ENCODE peak calls at places on chromosomes 13 and 19, in five cellular contexts. O is PC-3, W is cardiac fibroblast, A is heart left ventricle, R is transverse colon. P is an unnamed sample.

GRCh38 chr19:49427855-49428546 is 2.8 kb downstream of the GFY start:
- DNase-seq in O (peak), W (no peak), A (no peak), R (no peak), P (no peak)

GRCh38 chr13:41061914-41062837 is 867 bp downstream of the WBP4 start:
- DNase-seq in O (peak), W (peak), A (no peak), R (no peak), P (peak)

GRCh38 chr13:21310220-21310619 is 133.8 kb downstream of the MRPL57 start:
- DNase-seq in O (peak), W (no peak), A (no peak), R (no peak), P (peak)

GRCh38 chr13:50650936-50651638 is 192.4 kb downstream of the DLEU7 start:
- DNase-seq in O (no peak), W (peak), A (no peak), R (no peak), P (peak)

GRCh38 chr13:99984463-99985242 is 3.1 kb downstream of the ZIC2 start:
- DNase-seq in O (no peak), W (no peak), A (no peak), R (no peak), P (no peak)

GRCh38 chr13:80923907-80924306 is 583.0 kb upstream of the SPRY2 start:
- DNase-seq in O (no peak), W (peak), A (no peak), R (no peak), P (peak)

GRCh38 chr13:104011505-104012270 is 945.5 kb upstream of the SLC10A2 start:
- DNase-seq in O (peak), W (no peak), A (no peak), R (no peak), P (no peak)

GRCh38 chr19:52444506-52444905 is 8.8 kb upstream of the ZNF578 start:
- DNase-seq in O (no peak), W (no peak), A (no peak), R (no peak), P (no peak)

GRCh38 chr19:38728752-38729541 is 15.3 kb downstream of the CAPN12 start:
- DNase-seq in O (no peak), W (no peak), A (peak), R (no peak), P (no peak)

GRCh38 chr13:44489751-44490150 is 86.4 kb downstream of the TSC22D1 start:
- DNase-seq in O (no peak), W (no peak), A (no peak), R (no peak), P (no peak)

GRCh38 chr13:42215578-42216421 is 56.2 kb upstream of the AKAP11 start:
- DNase-seq in O (peak), W (peak), A (no peak), R (no peak), P (peak)

GRCh38 chr13:95858286-95859075 is 181.5 kb downstream of the DNAJC3 start:
- DNase-seq in O (peak), W (peak), A (no peak), R (no peak), P (peak)

GRCh38 chr19:48835734-48836088 is 580 bp downstream of the HSD17B14 start:
- DNase-seq in O (peak), W (peak), A (peak), R (peak), P (peak)

GRCh38 chr19:49114630-49115363 is 627 bp downstream of the LIN7B start:
- DNase-seq in O (no peak), W (peak), A (peak), R (peak), P (peak)

GRCh38 chr13:44307255-44307654 is 66.4 kb upstream of the SERP2 start:
- DNase-seq in O (peak), W (peak), A (no peak), R (no peak), P (no peak)

GRCh38 chr19:2887391-2887914 is 13.3 kb upstream of the ZNF57 start:
- DNase-seq in O (peak), W (peak), A (no peak), R (no peak), P (peak)

GRCh38 chr13:106322628-106323027 is 212.8 kb downstream of the EFNB2 start:
- DNase-seq in O (no peak), W (no peak), A (no peak), R (no peak), P (no peak)

GRCh38 chr19:737591-738093 is 13.3 kb upstream of the MISP start:
- DNase-seq in O (peak), W (peak), A (no peak), R (peak), P (no peak)

GRCh38 chr13:95234242-95234641 is 67.0 kb downstream of the ABCC4 start:
- DNase-seq in O (no peak), W (no peak), A (no peak), R (no peak), P (no peak)

GRCh38 chr13:40070357-40070756 is 414.9 kb downstream of the COG6 start:
- DNase-seq in O (no peak), W (no peak), A (no peak), R (no peak), P (no peak)

GRCh38 chr19:1261512-1261862 is 7.6 kb upstream of the CIRBP start:
- DNase-seq in O (no peak), W (no peak), A (no peak), R (peak), P (peak)

GRCh38 chr19:39151209-39151608 is 25.6 kb downstream of the PAK4 start:
- DNase-seq in O (no peak), W (no peak), A (no peak), R (no peak), P (no peak)

GRCh38 chr13:79770056-79770455 is 289.1 kb downstream of the NDFIP2 start:
- DNase-seq in O (no peak), W (no peak), A (no peak), R (no peak), P (no peak)

GRCh38 chr13:112910016-112910415 is 59.0 kb upstream of the MCF2L start:
- DNase-seq in O (no peak), W (no peak), A (no peak), R (no peak), P (no peak)

GRCh38 chr13:74204606-74205312 is 70.6 kb upstream of the KLF12 start:
- DNase-seq in O (no peak), W (peak), A (no peak), R (no peak), P (no peak)

GRCh38 chr19:10290876-10291553 is 1.3 kb downstream of the ICAM5 start:
- DNase-seq in O (peak), W (peak), A (peak), R (peak), P (peak)

GRCh38 chr13:80341771-80342271 is 895 bp upstream of the SPRY2 start:
- DNase-seq in O (peak), W (peak), A (peak), R (peak), P (no peak)

GRCh38 chr13:107370036-107370785 is 802.3 kb upstream of the ARGLU1 start:
- DNase-seq in O (peak), W (peak), A (no peak), R (no peak), P (no peak)

GRCh38 chr13:97583884-97584497 is 150.0 kb downstream of the RAP2A start:
- DNase-seq in O (no peak), W (no peak), A (no peak), R (no peak), P (no peak)

GRCh38 chr19:14507704-14508246 is 10.4 kb downstream of the DNAJB1 start:
- DNase-seq in O (peak), W (peak), A (no peak), R (no peak), P (peak)

GRCh38 chr19:49217382-49217781 is 59.8 kb downstream of the TRPM4 start:
- DNase-seq in O (no peak), W (peak), A (no peak), R (no peak), P (peak)

GRCh38 chr13:108155185-108156106 is 59.9 kb downstream of the LIG4 start:
- DNase-seq in O (peak), W (peak), A (no peak), R (peak), P (peak)

GRCh38 chr19:3061214-3062161 is 807 bp downstream of the TLE5 start:
- DNase-seq in O (no peak), W (peak), A (peak), R (peak), P (no peak)

GRCh38 chr19:44304659-44305193 is at the start of gene ZNF235:
- DNase-seq in O (peak), W (peak), A (peak), R (peak), P (peak)

GRCh38 chr19:44303976-44304568 is 753 bp downstream of the ZNF235 start:
- DNase-seq in O (peak), W (no peak), A (no peak), R (peak), P (peak)

GRCh38 chr19:44306283-44306682 is 1.5 kb upstream of the ZNF235 start:
- DNase-seq in O (no peak), W (no peak), A (no peak), R (no peak), P (no peak)

GRCh38 chr19:44305457-44305856 is 632 bp upstream of the ZNF235 start:
- DNase-seq in O (no peak), W (no peak), A (no peak), R (no peak), P (no peak)

DNA sequence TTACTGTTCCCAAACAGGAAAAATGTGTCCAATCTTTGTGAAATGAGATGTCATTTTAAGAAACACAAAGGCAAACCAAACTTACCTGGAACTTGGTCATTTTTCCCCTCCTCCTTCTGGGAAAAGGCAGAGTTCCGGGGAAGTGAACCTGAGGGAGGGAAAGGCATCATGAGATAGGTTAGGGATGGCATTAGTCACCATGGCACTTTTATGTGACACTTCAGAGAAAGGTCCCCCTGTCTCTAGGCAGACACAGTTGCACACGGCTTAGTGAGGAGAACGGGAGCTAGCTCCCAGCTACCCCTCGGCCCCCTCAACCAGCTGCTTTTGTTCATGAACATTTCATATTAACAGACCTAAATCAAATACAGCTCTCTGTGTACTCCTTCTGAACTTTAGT is 1.5 kb downstream of the ZNF235 start:
- DNase-seq in O (peak), W (no peak), A (no peak), R (no peak), P (no peak)
- TF ChIP-seq CTCF in O (no peak), W (no peak), A (no peak), R (no peak), P (no peak)

DNA sequence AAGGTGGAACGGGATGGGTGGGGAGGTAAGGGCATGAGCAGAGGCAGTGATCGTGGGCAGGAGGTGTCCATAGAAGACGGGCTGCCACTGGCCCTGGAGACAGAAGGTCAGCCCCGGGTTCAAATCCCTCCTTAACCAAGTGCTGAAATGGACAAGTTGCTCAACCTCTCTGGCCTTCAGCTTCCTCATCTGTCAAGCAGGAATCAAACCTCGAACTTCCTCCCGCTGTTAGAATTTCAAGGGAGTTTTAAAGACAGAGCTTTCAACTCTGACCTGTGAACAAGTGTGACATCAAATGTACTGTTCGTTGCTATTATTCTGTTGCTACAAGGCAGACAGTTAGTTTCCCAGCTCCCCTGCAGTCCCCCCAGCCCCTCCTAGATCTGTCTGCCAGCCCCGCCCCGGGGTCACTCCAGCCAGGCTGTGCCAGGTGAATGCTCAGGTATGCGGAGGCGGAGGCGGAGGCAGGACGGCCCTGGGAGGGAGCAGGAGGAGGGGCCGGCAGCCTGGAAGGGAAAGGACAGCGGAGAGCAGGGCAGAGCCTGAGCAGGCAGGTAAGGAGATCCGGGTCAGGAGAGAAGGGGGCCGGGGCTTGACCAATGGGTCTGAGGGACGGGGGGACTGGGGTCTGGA is at the start of gene EPS8L1:
- DNase-seq in O (peak), W (no peak), A (peak), R (peak), P (no peak)
- H3K4me3 ChIP-seq in O (peak), W (no peak), A (no peak), R (no peak), P (no peak)

DNA sequence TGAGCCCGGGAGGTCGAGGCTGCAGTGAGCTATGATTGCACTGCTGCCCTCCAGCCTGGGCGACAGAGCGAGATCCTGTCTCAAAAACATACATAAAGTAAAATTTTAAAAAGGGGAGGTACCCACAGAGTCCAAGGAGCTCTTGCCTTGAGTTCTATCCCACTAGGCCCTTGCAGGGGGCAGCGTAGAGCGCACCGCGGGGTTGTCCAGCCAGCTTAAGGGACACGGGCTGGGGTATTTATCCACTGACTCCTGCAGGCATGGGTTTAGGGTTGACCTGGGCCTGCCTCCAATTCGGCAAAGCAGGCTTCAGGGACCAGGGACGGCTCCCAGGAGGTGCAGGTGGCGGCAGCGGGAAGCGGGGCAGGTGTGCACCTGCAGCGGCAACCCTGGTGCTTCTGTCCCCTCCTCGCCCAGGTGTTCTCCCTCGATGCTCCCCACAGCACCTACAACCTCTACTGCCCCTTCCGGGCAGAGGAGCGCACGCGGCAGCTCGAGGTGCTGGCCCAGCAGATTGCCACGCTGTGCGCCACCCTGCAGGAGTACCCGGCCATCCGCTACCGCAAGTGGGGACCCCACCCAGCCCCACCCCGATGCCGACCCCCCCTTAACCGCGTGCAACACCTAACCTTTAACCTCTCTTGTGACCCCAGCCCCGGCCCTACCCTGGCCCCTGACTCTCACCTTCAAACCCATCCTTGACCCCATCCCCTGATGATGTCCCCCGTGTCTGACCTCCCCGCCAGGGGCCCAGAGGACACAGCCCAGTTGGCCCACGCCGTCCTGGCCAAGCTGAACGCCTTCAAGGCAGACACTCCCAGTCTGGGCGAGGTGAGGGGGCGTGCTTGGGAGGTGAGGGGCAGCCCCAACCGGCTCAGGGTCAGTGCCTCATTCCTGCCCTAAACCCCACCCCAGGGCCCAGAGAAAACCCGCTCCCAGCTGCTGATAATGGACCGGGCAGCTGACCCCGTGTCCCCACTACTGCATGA is 4.7 kb downstream of the STXBP2 start:
- DNase-seq in O (no peak), W (no peak), A (peak), R (no peak), P (no peak)
- TF ChIP-seq CTCF in O (peak), W (no peak), A (no peak), R (no peak), P (no peak)

GRCh38 chr19:35783469-35784400 is 8.4 kb downstream of the ARHGAP33 start:
- DNase-seq in O (no peak), W (no peak), A (no peak), R (no peak), P (no peak)

GRCh38 chr19:35785087-35785627 is 9.8 kb downstream of the ARHGAP33 start:
- DNase-seq in O (no peak), W (no peak), A (no peak), R (no peak), P (no peak)

GRCh38 chr19:35782589-35782988 is 7.2 kb downstream of the ARHGAP33 start:
- DNase-seq in O (no peak), W (no peak), A (no peak), R (no peak), P (no peak)

GRCh38 chr19:35786299-35787160 is 11.2 kb downstream of the ARHGAP33 start:
- DNase-seq in O (no peak), W (no peak), A (no peak), R (no peak), P (no peak)

GRCh38 chr19:35784401-35785086 is 9.2 kb downstream of the ARHGAP33 start:
- DNase-seq in O (no peak), W (no peak), A (no peak), R (no peak), P (no peak)
- H3K4me3 ChIP-seq in O (no peak), W (no peak), A (no peak), R (no peak), P (no peak)

GRCh38 chr19:53467138-53467502 is 413 bp upstream of the ZNF813 start:
- DNase-seq in O (no peak), W (no peak), A (peak), R (peak), P (no peak)

GRCh38 chr19:53467503-53468262 is at the start of gene ZNF813:
- DNase-seq in O (peak), W (peak), A (peak), R (peak), P (peak)

GRCh38 chr19:53463263-53463662 is 4.3 kb upstream of the ZNF813 start:
- DNase-seq in O (no peak), W (peak), A (peak), R (peak), P (peak)

GRCh38 chr19:53461866-53462265 is 5.7 kb upstream of the ZNF813 start:
- DNase-seq in O (peak), W (no peak), A (no peak), R (no peak), P (peak)

GRCh38 chr19:53466726-53467125 is 807 bp upstream of the ZNF813 start:
- DNase-seq in O (no peak), W (no peak), A (no peak), R (no peak), P (peak)
- TF ChIP-seq CTCF in O (no peak), W (no peak), A (no peak), R (no peak), P (no peak)

DNA sequence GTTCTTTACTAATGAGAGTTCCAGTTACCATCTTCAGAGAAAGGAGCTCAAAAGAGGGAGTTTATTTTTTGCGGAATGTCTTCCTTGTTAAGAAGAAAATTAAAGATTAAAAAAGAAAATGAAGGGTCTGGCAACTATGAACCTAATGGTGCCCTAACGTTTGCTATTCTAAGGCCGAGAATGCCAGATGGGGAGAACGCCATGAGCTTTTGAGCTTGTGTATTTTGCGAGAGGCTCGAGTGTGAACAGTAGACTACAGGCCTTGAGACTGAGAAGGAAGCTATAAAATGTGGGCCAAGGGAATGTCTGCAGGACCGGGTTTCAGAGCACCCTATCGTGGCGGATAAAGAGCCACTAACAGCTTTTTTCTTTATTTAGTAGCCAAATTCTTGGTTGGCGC is 6.7 kb downstream of the FGF14 start:
- DNase-seq in O (no peak), W (no peak), A (no peak), R (no peak), P (no peak)
- H3K4me3 ChIP-seq in O (no peak), W (peak), A (peak), R (peak), P (peak)

GRCh38 chr19:30112171-30112570 is 170.1 kb downstream of the URI1 start:
- DNase-seq in O (no peak), W (no peak), A (peak), R (no peak), P (no peak)
- TF ChIP-seq CTCF in O (no peak), W (no peak), A (no peak), R (no peak), P (no peak)

P was measured in foreskin fibroblast.